ENCODE peak calls at places on chromosome X, in six cellular contexts. L, K, S, I, F and V are unnamed samples.
A peak's percentile ranks its signal among the peaks of the same experiment; 100 is the strongest.

GRCh38 chrX:39453847-39454645 is 643.7 kb downstream of the BCOR start:
- DNase-seq in S (no peak), I (no peak), L (no peak), K (no peak), F (no peak), V (no peak)

GRCh38 chrX:38151426-38151825 is 69.2 kb downstream of the SRPX start:
- DNase-seq in S (no peak), K (no peak), F (no peak), I (no peak), L (no peak), V (peak; percentile 78)

GRCh38 chrX:132737743-132738142 is 220.7 kb downstream of the HS6ST2 start:
- DNase-seq in K (no peak), F (no peak), I (peak; percentile 20), L (no peak), S (peak; percentile 82), V (no peak)

GRCh38 chrX:40663880-40664630 is 16.7 kb upstream of the CXorf38 start:
- DNase-seq in F (peak; percentile 24), K (no peak), L (peak; percentile 11), I (no peak), S (no peak), V (peak; percentile 70)

GRCh38 chrX:101417981-101418841 is 10.2 kb downstream of the HNRNPH2 start:
- DNase-seq in F (no peak), S (peak; percentile 4), I (peak; percentile 71), L (no peak), K (no peak), V (peak; percentile 49)

GRCh38 chrX:132401935-132402334 is 86.9 kb downstream of the MBNL3 start:
- DNase-seq in S (no peak), L (no peak), K (no peak), I (no peak), F (no peak), V (peak; percentile 3)

GRCh38 chrX:16658284-16658683 is 8.3 kb downstream of the S100G start:
- DNase-seq in K (no peak), I (no peak), S (no peak), F (no peak), L (no peak), V (peak; percentile 72)

GRCh38 chrX:9349572-9350259 is 115.1 kb upstream of the TBL1X start:
- DNase-seq in F (no peak), I (peak; percentile 37), S (no peak), K (no peak), L (no peak), V (peak; percentile 59)

GRCh38 chrX:106692425-106693075 is 34.0 kb upstream of the RNF128 start:
- DNase-seq in F (no peak), K (no peak), L (no peak), I (no peak), S (no peak), V (no peak)

GRCh38 chrX:103726477-103726876 is 15.8 kb downstream of the TMEM31 start:
- DNase-seq in K (no peak), F (no peak), I (no peak), S (no peak), L (no peak), V (no peak)

GRCh38 chrX:9374537-9374936 is 90.3 kb upstream of the TBL1X start:
- DNase-seq in K (no peak), I (no peak), S (peak; percentile 31), L (no peak), F (no peak), V (no peak)

GRCh38 chrX:65688403-65688881 is 21.0 kb downstream of the MSN start:
- DNase-seq in L (no peak), S (no peak), I (peak; percentile 74), F (no peak), K (no peak), V (peak; percentile 57)

GRCh38 chrX:118039591-118039990 is 77.0 kb downstream of the KLHL13 start:
- DNase-seq in K (no peak), I (no peak), L (no peak), F (no peak), S (no peak), V (no peak)

GRCh38 chrX:71859637-71860036 is 51.0 kb upstream of the NHSL2 start:
- DNase-seq in I (peak; percentile 36), S (no peak), F (no peak), L (no peak), K (no peak), V (peak; percentile 36)

GRCh38 chrX:48520455-48520854 is 1.2 kb upstream of the EBP start:
- DNase-seq in L (no peak), F (no peak), I (no peak), K (no peak), S (no peak), V (no peak)

GRCh38 chrX:15761564-15762191 is 23.6 kb downstream of the CA5B start:
- DNase-seq in S (peak; percentile 4), K (no peak), L (no peak), I (peak; percentile 47), F (no peak), V (peak; percentile 31)

GRCh38 chrX:25277574-25277973 is 261.8 kb upstream of the ARX start:
- DNase-seq in I (no peak), L (no peak), F (no peak), K (no peak), S (no peak), V (no peak)

GRCh38 chrX:140975472-140975871 is 26.9 kb upstream of the SPANXB1 start:
- DNase-seq in F (no peak), I (no peak), K (no peak), S (no peak), L (no peak), V (no peak)

GRCh38 chrX:20500949-20501348 is 234.2 kb upstream of the RPS6KA3 start:
- DNase-seq in S (no peak), K (no peak), L (no peak), I (no peak), F (no peak), V (no peak)

GRCh38 chrX:20499763-20500162 is 233.1 kb upstream of the RPS6KA3 start:
- DNase-seq in F (no peak), K (no peak), S (no peak), L (no peak), I (no peak), V (no peak)

GRCh38 chrX:20498851-20499635 is 232.3 kb upstream of the RPS6KA3 start:
- DNase-seq in S (no peak), L (no peak), K (no peak), F (no peak), I (no peak), V (no peak)

DNA sequence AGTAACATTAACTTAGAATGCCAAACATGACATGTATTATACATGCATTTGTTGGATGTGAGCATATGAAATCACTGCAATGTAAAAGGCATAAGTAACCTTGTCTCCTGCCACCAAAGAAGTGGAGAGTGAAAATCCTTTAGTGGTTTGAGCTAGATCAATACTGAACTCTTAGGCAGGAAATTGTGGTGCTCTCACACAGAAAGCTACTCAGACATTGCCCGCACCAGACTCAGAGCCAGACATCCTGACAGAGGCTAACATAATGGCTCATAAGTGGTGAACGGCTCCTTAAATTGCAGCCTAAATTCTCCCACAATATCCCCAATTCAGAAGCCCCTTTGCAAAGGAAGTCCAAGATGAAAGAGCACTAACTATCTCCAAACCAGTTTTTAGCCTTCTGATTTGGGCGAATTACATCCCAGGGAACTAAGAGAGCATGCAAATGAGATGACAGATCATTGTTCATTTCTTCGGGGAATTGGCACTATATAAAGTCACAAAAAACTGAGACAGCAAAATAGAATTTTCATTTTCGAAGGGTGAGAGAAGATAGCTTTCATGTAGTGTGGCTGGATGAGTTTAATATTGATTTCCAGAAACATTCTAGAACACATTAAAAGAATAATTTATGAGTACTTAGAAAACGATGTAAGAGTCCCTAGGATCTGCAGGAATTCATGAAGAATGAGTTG is 233.6 kb upstream of the RPS6KA3 start:
- DNase-seq in L (no peak), I (no peak), S (no peak), F (no peak), K (no peak), V (no peak)
- H3K4me3 ChIP-seq in L (no peak overlapping the region), I (no peak overlapping the region), S (no peak overlapping the region), F (no peak overlapping the region), K (no peak overlapping the region), V (no peak overlapping the region)

GRCh38 chrX:151974336-151975227 is at the start of gene GABRE:
- DNase-seq in I (no peak), L (no peak), F (no peak), S (peak; percentile 71), K (no peak), V (peak; percentile 42)

GRCh38 chrX:151973262-151973661 is 1.2 kb downstream of the GABRE start:
- DNase-seq in S (no peak), L (no peak), K (no peak), I (no peak), F (no peak), V (peak; percentile 19)

GRCh38 chrX:151975736-151976275 is 1.3 kb upstream of the GABRE start:
- DNase-seq in K (no peak), I (no peak), L (no peak), S (no peak), F (no peak), V (no peak)

GRCh38 chrX:151975228-151975593 is 735 bp upstream of the GABRE start:
- DNase-seq in K (no peak), S (no peak), F (no peak), I (no peak), L (no peak), V (no peak)

GRCh38 chrX:151973851-151974335 is 583 bp downstream of the GABRE start:
- DNase-seq in F (no peak), K (no peak), L (no peak), I (no peak), S (peak; percentile 77), V (peak; percentile 43)
- H3K4me3 ChIP-seq in F (peak overlapping the region; percentile 77), K (peak overlapping the region; percentile 56), L (peak overlapping the region; percentile 44), I (no peak overlapping the region), S (peak overlapping the region; percentile 79), V (peak overlapping the region; percentile 75)

GRCh38 chrX:12977761-12978204 is 2.9 kb downstream of the TMSB4X start:
- DNase-seq in K (no peak), I (no peak), F (no peak), L (no peak), S (no peak), V (no peak)
- H3K4me3 ChIP-seq in K (peak overlapping the region; percentile 61), I (peak overlapping the region; percentile 96), F (peak overlapping the region; percentile 87), L (peak overlapping the region; percentile 85), S (peak overlapping the region; percentile 96), V (peak overlapping the region; percentile 86)

GRCh38 chrX:136369377-136369776 is 68.6 kb downstream of the ADGRG4 start:
- DNase-seq in L (no peak), K (no peak), I (no peak), S (no peak), F (no peak), V (no peak)
- H3K4me3 ChIP-seq in L (no peak overlapping the region), K (no peak overlapping the region), I (no peak overlapping the region), S (no peak overlapping the region), F (no peak overlapping the region), V (no peak overlapping the region)

DNA sequence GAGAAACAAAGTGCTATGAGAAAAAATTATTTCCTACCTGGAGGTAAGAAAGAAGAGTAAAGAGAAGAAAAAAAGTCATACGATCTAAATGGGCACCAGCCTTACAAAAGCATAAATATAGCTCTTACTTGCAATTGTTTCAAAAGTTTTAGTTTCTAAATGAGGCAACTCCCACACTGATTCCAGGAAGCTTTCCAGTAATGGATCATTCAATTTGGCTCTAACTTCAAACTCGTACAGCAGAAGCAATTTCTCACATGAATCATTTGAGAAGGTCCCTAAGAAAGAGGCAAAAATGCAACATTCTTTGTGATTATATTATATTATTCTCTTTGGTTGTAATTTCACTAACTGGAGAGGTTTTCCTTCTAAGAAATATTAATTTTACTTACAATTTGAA is 109.9 kb downstream of the DLG3 start:
- DNase-seq in L (no peak), K (no peak), S (no peak), I (no peak), F (no peak), V (peak; percentile 47)
- H3K4me3 ChIP-seq in L (no peak overlapping the region), K (no peak overlapping the region), S (no peak overlapping the region), I (no peak overlapping the region), F (no peak overlapping the region), V (no peak overlapping the region)